ENCODE peak calls at places on chromosomes 1 and 21, in six cellular contexts. T, P, Z, Q, H and B are unnamed samples. For H3K27me3, the result is how much of the 10 kb centered on the place peaks cover.

GRCh38 chr1:242239394-242239793 is 240.5 kb upstream of the MAP1LC3C start:
- DNase-seq in T (no peak), P (no peak), Z (no peak), Q (no peak), H (no peak), B (no peak)

GRCh38 chr1:228304225-228304624 is 96.4 kb downstream of the OBSCN start:
- DNase-seq in T (no peak), P (no peak), Z (no peak), Q (peak), H (peak), B (no peak)

GRCh38 chr1:58809327-58810040 is 25.6 kb upstream of the JUN start:
- DNase-seq in T (peak), P (no peak), Z (peak), Q (no peak), H (peak), B (peak)

GRCh38 chr1:162040657-162041056 is 17.0 kb upstream of the OLFML2B start:
- DNase-seq in T (peak), P (peak), Z (peak), Q (no peak), H (no peak), B (peak)

GRCh38 chr1:178143730-178144343 is 49.9 kb downstream of the RASAL2 start:
- DNase-seq in T (peak), P (no peak), Z (no peak), Q (no peak), H (no peak), B (peak)

GRCh38 chr21:38771536-38771935 is 34.2 kb upstream of the ETS2 start:
- DNase-seq in T (no peak), P (no peak), Z (peak), Q (no peak), H (no peak), B (no peak)

GRCh38 chr1:9822897-9823692 is 670 bp downstream of the CLSTN1 start:
- DNase-seq in T (no peak), P (peak), Z (no peak), Q (peak), H (peak), B (peak)

GRCh38 chr1:211036701-211037494 is 97.0 kb downstream of the KCNH1 start:
- DNase-seq in T (peak), P (peak), Z (peak), Q (no peak), H (no peak), B (peak)

GRCh38 chr21:46156678-46157077 is 1.3 kb upstream of the FTCD start:
- DNase-seq in T (no peak), P (no peak), Z (no peak), Q (no peak), H (no peak), B (no peak)

GRCh38 chr21:43312751-43313169 is 114.2 kb downstream of the SIK1 start:
- DNase-seq in T (no peak), P (no peak), Z (peak), Q (no peak), H (no peak), B (no peak)

GRCh38 chr1:107727866-107728265 is 237.1 kb downstream of the VAV3 start:
- DNase-seq in T (no peak), P (peak), Z (no peak), Q (no peak), H (no peak), B (peak)

GRCh38 chr1:172746091-172746949 is 87.4 kb downstream of the FASLG start:
- DNase-seq in T (peak), P (peak), Z (peak), Q (no peak), H (no peak), B (peak)

GRCh38 chr1:111203681-111204210 is 3.3 kb upstream of the DENND2D start:
- DNase-seq in T (peak), P (peak), Z (peak), Q (peak), H (peak), B (peak)

GRCh38 chr1:43622471-43622870 is 27.5 kb upstream of the KDM4A start:
- DNase-seq in T (no peak), P (no peak), Z (no peak), Q (no peak), H (peak), B (peak)

GRCh38 chr1:150613061-150613920 is 16.1 kb downstream of the ENSA start:
- DNase-seq in T (peak), P (peak), Z (peak), Q (no peak), H (no peak), B (peak)

GRCh38 chr1:26910343-26911160 is 3.2 kb downstream of the NR0B2 start:
- DNase-seq in T (no peak), P (no peak), Z (peak), Q (no peak), H (no peak), B (no peak)

GRCh38 chr1:32005522-32005921 is 8.1 kb upstream of the KHDRBS1 start:
- DNase-seq in T (no peak), P (no peak), Z (no peak), Q (no peak), H (no peak), B (no peak)

GRCh38 chr1:111556318-111557037 is 53.0 kb upstream of the ADORA3 start:
- DNase-seq in T (no peak), P (peak), Z (no peak), Q (no peak), H (no peak), B (no peak)

GRCh38 chr1:35661474-35661795 is 20.1 kb upstream of the PSMB2 start:
- DNase-seq in T (no peak), P (no peak), Z (no peak), Q (no peak), H (no peak), B (no peak)
- H3K27me3 ChIP-seq in T (under half), P (under half), Z (under half), Q (under half), H (under half), B (under half)

GRCh38 chr1:159171688-159172501 is 480 bp downstream of the CADM3 start:
- DNase-seq in T (no peak), P (no peak), Z (peak), Q (no peak), H (no peak), B (no peak)
- H3K27me3 ChIP-seq in T (under half), P (half or more), Z (half or more), Q (under half), H (under half), B (half or more)

DNA sequence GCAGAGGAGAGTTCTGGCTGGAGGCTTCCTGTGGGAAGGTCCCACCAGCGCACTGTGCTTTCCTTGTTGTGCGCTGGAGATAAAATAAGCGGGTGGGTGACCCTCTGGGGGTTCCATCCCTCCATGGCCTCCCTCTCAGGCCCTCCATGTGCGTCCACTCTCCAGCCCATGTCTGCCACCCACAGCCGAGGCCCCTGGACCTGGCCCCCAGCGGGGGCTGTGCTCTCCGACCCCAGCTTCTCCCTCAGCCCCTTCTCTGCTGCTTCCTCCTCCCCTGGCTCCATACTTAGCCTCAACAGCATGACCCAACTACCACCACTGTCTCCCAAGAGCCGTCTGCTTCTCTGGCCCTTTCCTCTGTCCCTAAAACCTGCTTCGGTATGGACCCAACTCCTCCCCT is 61.4 kb downstream of the GNG4 start:
- DNase-seq in T (no peak), P (no peak), Z (no peak), Q (no peak), H (no peak), B (no peak)
- H3K27me3 ChIP-seq in T (under half), P (under half), Z (under half), Q (under half), H (under half), B (half or more)

DNA sequence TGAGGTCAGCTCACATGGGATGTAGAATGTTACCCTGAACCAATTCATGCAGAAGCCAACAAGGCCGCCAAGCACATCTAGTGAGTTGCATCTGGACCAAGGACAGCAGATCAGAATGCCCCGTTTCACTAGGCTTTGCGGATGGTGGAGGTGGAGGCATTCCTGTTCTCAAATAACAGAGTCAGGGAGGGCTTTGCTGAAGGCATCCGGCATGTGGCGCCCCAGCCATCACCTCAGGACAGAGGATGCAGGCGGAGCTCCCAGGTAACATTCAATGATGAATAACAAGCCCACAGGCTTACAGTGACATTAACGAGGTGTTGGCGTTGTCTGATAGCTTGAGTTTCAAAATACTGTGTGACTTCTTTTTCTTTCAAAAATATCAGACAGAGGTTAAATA is 476.2 kb downstream of the CAMTA1 start:
- DNase-seq in T (no peak), P (no peak), Z (no peak), Q (no peak), H (no peak), B (no peak)
- H3K27me3 ChIP-seq in T (under half), P (under half), Z (under half), Q (under half), H (under half), B (under half)

GRCh38 chr1:2023187-2023586 is 4.0 kb downstream of the GABRD start:
- DNase-seq in T (no peak), P (no peak), Z (no peak), Q (no peak), H (no peak), B (no peak)
- H3K27me3 ChIP-seq in T (under half), P (under half), Z (under half), Q (under half), H (under half), B (half or more)

DNA sequence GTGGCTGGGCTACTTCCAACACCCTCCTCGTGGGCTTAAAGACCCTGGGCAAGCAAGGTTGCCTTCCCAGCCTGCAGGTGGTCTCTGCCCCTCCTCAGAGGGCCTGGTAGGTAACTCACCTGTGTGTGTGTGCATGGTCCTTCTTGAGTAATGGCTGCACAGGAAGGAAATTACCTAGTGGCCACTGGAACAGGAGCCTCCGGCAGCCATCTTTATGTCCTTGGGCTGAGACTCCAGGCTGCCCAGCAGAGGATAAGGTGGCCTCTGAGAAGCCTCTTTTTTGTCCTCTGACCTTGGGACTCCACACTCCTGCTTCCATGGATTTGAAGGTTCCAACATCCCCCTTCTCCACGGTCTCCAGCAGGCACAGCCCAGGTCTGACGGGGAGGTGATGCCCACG is 20.0 kb downstream of the DRAXIN start:
- DNase-seq in T (no peak), P (no peak), Z (no peak), Q (no peak), H (no peak), B (no peak)
- H3K27me3 ChIP-seq in T (under half), P (under half), Z (under half), Q (under half), H (under half), B (half or more)

GRCh38 chr21:36665806-36666205 is 33.1 kb upstream of the SIM2 start:
- DNase-seq in T (no peak), P (no peak), Z (no peak), Q (no peak), H (no peak), B (no peak)

GRCh38 chr21:36658926-36659325 is 40.0 kb upstream of the SIM2 start:
- DNase-seq in T (no peak), P (no peak), Z (no peak), Q (no peak), H (no peak), B (no peak)

GRCh38 chr21:36661511-36662309 is 37.2 kb upstream of the SIM2 start:
- DNase-seq in T (no peak), P (peak), Z (peak), Q (peak), H (no peak), B (peak)

GRCh38 chr21:36664678-36665022 is 34.3 kb upstream of the SIM2 start:
- DNase-seq in T (no peak), P (no peak), Z (no peak), Q (no peak), H (no peak), B (no peak)

DNA sequence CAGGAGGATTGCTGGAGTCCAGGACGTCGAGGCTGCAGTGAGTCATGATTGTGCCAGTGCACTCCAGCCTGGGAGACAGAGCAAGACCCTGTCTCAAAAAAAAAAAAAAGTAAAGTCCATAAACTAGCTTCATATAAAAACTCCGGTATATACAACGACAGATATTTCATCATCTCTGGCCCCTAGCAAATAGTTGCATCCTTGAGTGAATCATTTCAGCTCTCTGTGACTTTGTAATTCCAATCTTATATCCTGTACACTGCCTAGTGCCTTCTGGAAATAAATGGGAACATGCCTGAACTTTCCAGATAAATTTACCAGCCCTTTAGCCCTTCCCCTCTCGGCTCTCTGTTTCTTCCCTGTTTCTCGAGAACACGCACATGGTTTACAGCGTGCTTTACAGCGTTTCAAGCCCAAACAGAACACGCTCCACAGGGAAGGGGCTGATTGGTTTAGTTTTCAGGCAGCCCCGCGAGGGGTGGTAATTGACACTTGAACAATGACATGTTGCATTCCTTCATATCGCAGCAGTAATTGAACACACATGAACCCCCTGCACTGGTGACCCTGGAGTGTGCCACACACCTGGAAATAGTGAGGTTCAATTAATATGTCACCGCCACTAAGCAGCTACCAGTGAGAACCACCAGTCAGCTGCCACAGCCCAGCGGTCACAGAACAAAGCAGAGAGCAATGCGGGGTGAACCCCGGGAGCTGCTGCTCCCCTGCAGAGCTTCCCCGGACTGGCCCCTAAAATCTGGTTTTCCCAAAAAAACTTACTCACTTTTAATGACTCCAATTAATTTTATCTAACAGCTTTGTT is 35.7 kb upstream of the SIM2 start:
- DNase-seq in T (peak), P (peak), Z (no peak), Q (no peak), H (no peak), B (peak)
- H3K27me3 ChIP-seq in T (under half), P (under half), Z (under half), Q (under half), H (under half), B (half or more)

DNA sequence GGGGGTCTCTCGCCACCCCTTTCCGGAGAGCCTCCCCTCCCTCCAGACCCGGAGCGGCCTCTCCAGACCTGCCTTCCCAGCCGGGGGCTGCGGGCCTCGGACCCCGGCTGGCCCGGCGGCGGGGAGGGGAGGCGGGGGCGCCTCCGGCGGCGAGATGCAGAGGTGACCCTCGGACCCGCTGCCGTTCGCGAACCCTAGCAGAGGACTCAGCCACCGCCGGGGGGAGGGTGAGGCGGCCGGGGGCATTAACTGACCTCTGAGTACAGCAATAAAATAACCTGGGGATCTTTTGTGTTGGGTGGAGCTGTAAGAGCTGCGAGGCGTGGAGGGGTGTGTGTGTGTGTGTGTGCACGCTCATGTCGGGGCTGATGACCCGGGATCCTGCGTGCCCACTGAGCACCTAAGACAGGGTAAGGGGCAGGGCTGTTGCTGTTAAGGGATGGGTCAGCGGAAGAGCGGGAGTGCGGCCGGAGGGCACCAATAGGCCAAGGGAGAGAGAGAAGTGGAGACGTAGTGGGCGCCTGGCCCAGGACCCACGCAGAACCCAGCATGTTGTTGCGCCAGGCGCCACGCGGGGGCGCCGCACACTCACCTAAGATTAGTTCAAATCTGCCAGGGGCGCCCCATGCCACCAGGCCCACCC is 6.3 kb downstream of the HAPLN2 start:
- DNase-seq in T (no peak), P (peak), Z (peak), Q (peak), H (peak), B (peak)
- H3K27me3 ChIP-seq in T (under half), P (under half), Z (half or more), Q (under half), H (under half), B (half or more)

GRCh38 chr1:245209658-245210415 is 55.1 kb downstream of the KIF26B start:
- DNase-seq in T (no peak), P (no peak), Z (no peak), Q (no peak), H (no peak), B (no peak)
- H3K27me3 ChIP-seq in T (under half), P (under half), Z (under half), Q (under half), H (under half), B (under half)